ENCODE peak calls at places on chromosomes 7 and 10, in seven cellular contexts. One of them, this sample, is unnamed.

GRCh38 chr10:117360016-117360415 is 15.2 kb downstream of the PDZD8 start:
- DNase-seq in activated B cell treated with CpG ODN at 0.5 μM for 24 hours: no peak
- DNase-seq in HEK293T: no peak
- DNase-seq in brain microvascular endothelial cell: no peak
- DNase-seq in lower lobe of right lung: no peak
- DNase-seq in NCI-H526 treated with DMSO at 0.1 percent for 48 hours: no peak
- DNase-seq in astrocyte of the spinal cord: peak
- DNase-seq in this sample: no peak

GRCh38 chr7:50268990-50269389 is 35.5 kb upstream of the IKZF1 start:
- DNase-seq in activated B cell treated with CpG ODN at 0.5 μM for 24 hours: no peak
- DNase-seq in HEK293T: no peak
- DNase-seq in brain microvascular endothelial cell: no peak
- DNase-seq in lower lobe of right lung: no peak
- DNase-seq in NCI-H526 treated with DMSO at 0.1 percent for 48 hours: no peak
- DNase-seq in astrocyte of the spinal cord: no peak
- DNase-seq in this sample: no peak

GRCh38 chr7:273327-273726 is 16.6 kb upstream of the FOXL3 start:
- DNase-seq in activated B cell treated with CpG ODN at 0.5 μM for 24 hours: no peak
- DNase-seq in HEK293T: no peak
- DNase-seq in brain microvascular endothelial cell: no peak
- DNase-seq in lower lobe of right lung: no peak
- DNase-seq in NCI-H526 treated with DMSO at 0.1 percent for 48 hours: no peak
- DNase-seq in astrocyte of the spinal cord: no peak
- DNase-seq in this sample: no peak

GRCh38 chr7:148746139-148746538 is 47.4 kb downstream of the CUL1 start:
- DNase-seq in activated B cell treated with CpG ODN at 0.5 μM for 24 hours: no peak
- DNase-seq in HEK293T: no peak
- DNase-seq in brain microvascular endothelial cell: no peak
- DNase-seq in lower lobe of right lung: no peak
- DNase-seq in NCI-H526 treated with DMSO at 0.1 percent for 48 hours: no peak
- DNase-seq in astrocyte of the spinal cord: no peak
- DNase-seq in this sample: no peak

GRCh38 chr7:56125831-56126230 is 9.6 kb upstream of the NUPR2 start:
- DNase-seq in activated B cell treated with CpG ODN at 0.5 μM for 24 hours: no peak
- DNase-seq in HEK293T: no peak
- DNase-seq in brain microvascular endothelial cell: no peak
- DNase-seq in lower lobe of right lung: no peak
- DNase-seq in NCI-H526 treated with DMSO at 0.1 percent for 48 hours: no peak
- DNase-seq in astrocyte of the spinal cord: no peak
- DNase-seq in this sample: no peak

GRCh38 chr7:29988391-29989256 is 977 bp downstream of the SCRN1 start:
- DNase-seq in activated B cell treated with CpG ODN at 0.5 μM for 24 hours: peak
- DNase-seq in HEK293T: peak
- DNase-seq in brain microvascular endothelial cell: peak
- DNase-seq in lower lobe of right lung: peak
- DNase-seq in NCI-H526 treated with DMSO at 0.1 percent for 48 hours: peak
- DNase-seq in astrocyte of the spinal cord: peak
- DNase-seq in this sample: peak

GRCh38 chr7:51069411-51070083 is 247.1 kb downstream of the COBL start:
- DNase-seq in activated B cell treated with CpG ODN at 0.5 μM for 24 hours: no peak
- DNase-seq in HEK293T: no peak
- DNase-seq in brain microvascular endothelial cell: no peak
- DNase-seq in lower lobe of right lung: no peak
- DNase-seq in NCI-H526 treated with DMSO at 0.1 percent for 48 hours: no peak
- DNase-seq in astrocyte of the spinal cord: no peak
- DNase-seq in this sample: no peak

GRCh38 chr10:33643042-33643441 is 308.6 kb upstream of the NRP1 start:
- DNase-seq in activated B cell treated with CpG ODN at 0.5 μM for 24 hours: no peak
- DNase-seq in HEK293T: no peak
- DNase-seq in brain microvascular endothelial cell: peak
- DNase-seq in lower lobe of right lung: no peak
- DNase-seq in NCI-H526 treated with DMSO at 0.1 percent for 48 hours: no peak
- DNase-seq in astrocyte of the spinal cord: peak
- DNase-seq in this sample: no peak

GRCh38 chr10:14586901-14587300 is 187.8 kb downstream of the FAM107B start:
- DNase-seq in activated B cell treated with CpG ODN at 0.5 μM for 24 hours: no peak
- DNase-seq in HEK293T: no peak
- DNase-seq in brain microvascular endothelial cell: no peak
- DNase-seq in lower lobe of right lung: no peak
- DNase-seq in NCI-H526 treated with DMSO at 0.1 percent for 48 hours: no peak
- DNase-seq in astrocyte of the spinal cord: no peak
- DNase-seq in this sample: no peak

GRCh38 chr7:157219154-157219553 is 80.4 kb downstream of the UBE3C start:
- DNase-seq in activated B cell treated with CpG ODN at 0.5 μM for 24 hours: no peak
- DNase-seq in HEK293T: no peak
- DNase-seq in brain microvascular endothelial cell: no peak
- DNase-seq in lower lobe of right lung: no peak
- DNase-seq in NCI-H526 treated with DMSO at 0.1 percent for 48 hours: no peak
- DNase-seq in astrocyte of the spinal cord: no peak
- DNase-seq in this sample: no peak

GRCh38 chr10:92200564-92200963 is 90.3 kb downstream of the CPEB3 start:
- DNase-seq in activated B cell treated with CpG ODN at 0.5 μM for 24 hours: no peak
- DNase-seq in HEK293T: no peak
- DNase-seq in brain microvascular endothelial cell: no peak
- DNase-seq in lower lobe of right lung: no peak
- DNase-seq in NCI-H526 treated with DMSO at 0.1 percent for 48 hours: no peak
- DNase-seq in astrocyte of the spinal cord: no peak
- DNase-seq in this sample: no peak

GRCh38 chr10:14381475-14381874 is 50.8 kb upstream of the FRMD4A start:
- DNase-seq in activated B cell treated with CpG ODN at 0.5 μM for 24 hours: no peak
- DNase-seq in HEK293T: no peak
- DNase-seq in brain microvascular endothelial cell: no peak
- DNase-seq in lower lobe of right lung: no peak
- DNase-seq in NCI-H526 treated with DMSO at 0.1 percent for 48 hours: no peak
- DNase-seq in astrocyte of the spinal cord: no peak
- DNase-seq in this sample: no peak

GRCh38 chr7:117043051-117043546 is 89.8 kb downstream of the ST7 start:
- DNase-seq in activated B cell treated with CpG ODN at 0.5 μM for 24 hours: no peak
- DNase-seq in HEK293T: no peak
- DNase-seq in brain microvascular endothelial cell: no peak
- DNase-seq in lower lobe of right lung: no peak
- DNase-seq in NCI-H526 treated with DMSO at 0.1 percent for 48 hours: no peak
- DNase-seq in astrocyte of the spinal cord: no peak
- DNase-seq in this sample: no peak

GRCh38 chr10:130027716-130028464 is 63.8 kb upstream of the EBF3 start:
- DNase-seq in activated B cell treated with CpG ODN at 0.5 μM for 24 hours: no peak
- DNase-seq in HEK293T: no peak
- DNase-seq in brain microvascular endothelial cell: no peak
- DNase-seq in lower lobe of right lung: no peak
- DNase-seq in NCI-H526 treated with DMSO at 0.1 percent for 48 hours: no peak
- DNase-seq in astrocyte of the spinal cord: no peak
- DNase-seq in this sample: peak

GRCh38 chr10:57168703-57169240 is 807.7 kb upstream of the ZWINT start:
- DNase-seq in activated B cell treated with CpG ODN at 0.5 μM for 24 hours: no peak
- DNase-seq in HEK293T: no peak
- DNase-seq in brain microvascular endothelial cell: no peak
- DNase-seq in lower lobe of right lung: no peak
- DNase-seq in NCI-H526 treated with DMSO at 0.1 percent for 48 hours: no peak
- DNase-seq in astrocyte of the spinal cord: no peak
- DNase-seq in this sample: no peak

GRCh38 chr10:34454590-34455289 is 360.4 kb downstream of the PARD3 start:
- DNase-seq in activated B cell treated with CpG ODN at 0.5 μM for 24 hours: no peak
- DNase-seq in HEK293T: no peak
- DNase-seq in brain microvascular endothelial cell: no peak
- DNase-seq in lower lobe of right lung: no peak
- DNase-seq in NCI-H526 treated with DMSO at 0.1 percent for 48 hours: no peak
- DNase-seq in astrocyte of the spinal cord: no peak
- DNase-seq in this sample: no peak

GRCh38 chr7:66668112-66668511 is 39.4 kb downstream of the KCTD7 start:
- DNase-seq in activated B cell treated with CpG ODN at 0.5 μM for 24 hours: no peak
- DNase-seq in HEK293T: no peak
- DNase-seq in brain microvascular endothelial cell: no peak
- DNase-seq in lower lobe of right lung: no peak
- DNase-seq in NCI-H526 treated with DMSO at 0.1 percent for 48 hours: no peak
- DNase-seq in astrocyte of the spinal cord: no peak
- DNase-seq in this sample: no peak

GRCh38 chr10:110918269-110918632 is 729 bp downstream of the BBIP1 start:
- DNase-seq in activated B cell treated with CpG ODN at 0.5 μM for 24 hours: no peak
- DNase-seq in HEK293T: peak
- DNase-seq in brain microvascular endothelial cell: peak
- DNase-seq in lower lobe of right lung: peak
- DNase-seq in NCI-H526 treated with DMSO at 0.1 percent for 48 hours: peak
- DNase-seq in astrocyte of the spinal cord: peak
- DNase-seq in this sample: peak

GRCh38 chr7:100971111-100972001 is 2.0 kb downstream of the MUC12 start:
- DNase-seq in activated B cell treated with CpG ODN at 0.5 μM for 24 hours: no peak
- DNase-seq in HEK293T: no peak
- DNase-seq in brain microvascular endothelial cell: no peak
- DNase-seq in lower lobe of right lung: no peak
- DNase-seq in NCI-H526 treated with DMSO at 0.1 percent for 48 hours: no peak
- DNase-seq in astrocyte of the spinal cord: no peak
- DNase-seq in this sample: peak

GRCh38 chr10:132861116-132861691 is 75.3 kb upstream of the NKX6-2 start:
- DNase-seq in activated B cell treated with CpG ODN at 0.5 μM for 24 hours: peak
- DNase-seq in HEK293T: no peak
- DNase-seq in brain microvascular endothelial cell: no peak
- DNase-seq in lower lobe of right lung: peak
- DNase-seq in NCI-H526 treated with DMSO at 0.1 percent for 48 hours: no peak
- DNase-seq in astrocyte of the spinal cord: no peak
- DNase-seq in this sample: peak

GRCh38 chr7:18958627-18959026 is 158.8 kb downstream of the TWIST1 start:
- DNase-seq in activated B cell treated with CpG ODN at 0.5 μM for 24 hours: no peak
- DNase-seq in HEK293T: no peak
- DNase-seq in brain microvascular endothelial cell: peak
- DNase-seq in lower lobe of right lung: no peak
- DNase-seq in NCI-H526 treated with DMSO at 0.1 percent for 48 hours: no peak
- DNase-seq in astrocyte of the spinal cord: peak
- DNase-seq in this sample: no peak

GRCh38 chr10:99266383-99266782 is 30.7 kb upstream of the HPSE2 start:
- DNase-seq in activated B cell treated with CpG ODN at 0.5 μM for 24 hours: no peak
- DNase-seq in HEK293T: no peak
- DNase-seq in brain microvascular endothelial cell: no peak
- DNase-seq in lower lobe of right lung: no peak
- DNase-seq in NCI-H526 treated with DMSO at 0.1 percent for 48 hours: no peak
- DNase-seq in astrocyte of the spinal cord: no peak
- DNase-seq in this sample: no peak

GRCh38 chr7:10588084-10588483 is 385.6 kb upstream of the PHF14 start:
- DNase-seq in activated B cell treated with CpG ODN at 0.5 μM for 24 hours: no peak
- DNase-seq in HEK293T: no peak
- DNase-seq in brain microvascular endothelial cell: no peak
- DNase-seq in lower lobe of right lung: no peak
- DNase-seq in NCI-H526 treated with DMSO at 0.1 percent for 48 hours: no peak
- DNase-seq in astrocyte of the spinal cord: no peak
- DNase-seq in this sample: no peak

GRCh38 chr7:140003913-140004382 is 58.8 kb downstream of the PARP12 start:
- DNase-seq in activated B cell treated with CpG ODN at 0.5 μM for 24 hours: no peak
- DNase-seq in HEK293T: peak
- DNase-seq in brain microvascular endothelial cell: peak
- DNase-seq in lower lobe of right lung: no peak
- DNase-seq in NCI-H526 treated with DMSO at 0.1 percent for 48 hours: peak
- DNase-seq in astrocyte of the spinal cord: peak
- DNase-seq in this sample: no peak

GRCh38 chr7:14023342-14023741 is 33.9 kb upstream of the ETV1 start:
- DNase-seq in activated B cell treated with CpG ODN at 0.5 μM for 24 hours: no peak
- DNase-seq in HEK293T: no peak
- DNase-seq in brain microvascular endothelial cell: no peak
- DNase-seq in lower lobe of right lung: no peak
- DNase-seq in NCI-H526 treated with DMSO at 0.1 percent for 48 hours: no peak
- DNase-seq in astrocyte of the spinal cord: no peak
- DNase-seq in this sample: no peak

GRCh38 chr10:61784354-61785131 is 117.0 kb upstream of the ARID5B start:
- DNase-seq in activated B cell treated with CpG ODN at 0.5 μM for 24 hours: no peak
- DNase-seq in HEK293T: no peak
- DNase-seq in brain microvascular endothelial cell: no peak
- DNase-seq in lower lobe of right lung: no peak
- DNase-seq in NCI-H526 treated with DMSO at 0.1 percent for 48 hours: no peak
- DNase-seq in astrocyte of the spinal cord: no peak
- DNase-seq in this sample: no peak

GRCh38 chr7:117283371-117283770 is 39.5 kb downstream of the WNT2 start:
- DNase-seq in activated B cell treated with CpG ODN at 0.5 μM for 24 hours: no peak
- DNase-seq in HEK293T: no peak
- DNase-seq in brain microvascular endothelial cell: peak
- DNase-seq in lower lobe of right lung: no peak
- DNase-seq in NCI-H526 treated with DMSO at 0.1 percent for 48 hours: no peak
- DNase-seq in astrocyte of the spinal cord: peak
- DNase-seq in this sample: no peak

GRCh38 chr10:124654686-124655085 is 89.5 kb downstream of the FAM53B start:
- DNase-seq in activated B cell treated with CpG ODN at 0.5 μM for 24 hours: no peak
- DNase-seq in HEK293T: no peak
- DNase-seq in brain microvascular endothelial cell: no peak
- DNase-seq in lower lobe of right lung: no peak
- DNase-seq in NCI-H526 treated with DMSO at 0.1 percent for 48 hours: no peak
- DNase-seq in astrocyte of the spinal cord: no peak
- DNase-seq in this sample: no peak

GRCh38 chr7:66921396-66921917 is 432 bp downstream of the TMEM248 start:
- DNase-seq in activated B cell treated with CpG ODN at 0.5 μM for 24 hours: peak
- DNase-seq in HEK293T: peak
- DNase-seq in brain microvascular endothelial cell: peak
- DNase-seq in lower lobe of right lung: no peak
- DNase-seq in NCI-H526 treated with DMSO at 0.1 percent for 48 hours: no peak
- DNase-seq in astrocyte of the spinal cord: peak
- DNase-seq in this sample: peak

This sample was measured in left lung.